ENCODE peak calls at places on chromosome 7, in six cellular contexts. X is neuronal stem cell, H is H1, N is mesenchymal stem cell, W is IMR-90, O is trophoblast cell. M is an unnamed sample.

GRCh38 chr7:134645935-134646334 is 718 bp upstream of the BPGM start:
- DNase-seq in X (no peak), H (no peak), N (peak; percentile 59), W (peak; percentile 65), O (peak; percentile 23), M (no peak)

GRCh38 chr7:7564323-7564780 is 2.3 kb upstream of the MIOS start:
- DNase-seq in X (no peak), H (no peak), N (peak; percentile 91), W (peak; percentile 76), O (peak; percentile 98), M (no peak)

GRCh38 chr7:158315326-158315725 is 272.3 kb downstream of the PTPRN2 start:
- DNase-seq in X (no peak), H (no peak), N (no peak), W (no peak), O (no peak), M (peak; percentile 6)

GRCh38 chr7:70458195-70458695 is 673.7 kb upstream of the GALNT17 start:
- DNase-seq in X (no peak), H (no peak), N (no peak), W (no peak), O (no peak), M (no peak)

GRCh38 chr7:889391-889790 is 13.0 kb downstream of the GET4 start:
- DNase-seq in X (no peak), H (no peak), N (no peak), W (no peak), O (no peak), M (no peak)

GRCh38 chr7:158101821-158102450 is 485.7 kb downstream of the PTPRN2 start:
- DNase-seq in X (no peak), H (no peak), N (no peak), W (no peak), O (no peak), M (no peak)

GRCh38 chr7:139648941-139649425 is 125.5 kb downstream of the CLEC2L start:
- DNase-seq in X (no peak), H (no peak), N (no peak), W (no peak), O (no peak), M (no peak)

GRCh38 chr7:99102809-99103690 is 40.9 kb downstream of the SMURF1 start:
- DNase-seq in X (no peak), H (no peak), N (peak; percentile 59), W (peak; percentile 92), O (peak; percentile 76), M (no peak)

GRCh38 chr7:111676811-111677210 is 114.5 kb upstream of the IMMP2L start:
- DNase-seq in X (no peak), H (no peak), N (no peak), W (no peak), O (no peak), M (no peak)

GRCh38 chr7:44313621-44314031 is 11.8 kb downstream of the CAMK2B start:
- DNase-seq in X (no peak), H (no peak), N (no peak), W (no peak), O (no peak), M (no peak)

GRCh38 chr7:13604178-13604577 is 385.3 kb downstream of the ETV1 start:
- DNase-seq in X (no peak), H (no peak), N (no peak), W (no peak), O (no peak), M (no peak)

GRCh38 chr7:38682602-38683001 is 51.4 kb upstream of the AMPH start:
- DNase-seq in X (no peak), H (no peak), N (no peak), W (no peak), O (no peak), M (no peak)

GRCh38 chr7:122327969-122328368 is 23.4 kb upstream of the FEZF1 start:
- DNase-seq in X (no peak), H (no peak), N (no peak), W (no peak), O (no peak), M (no peak)

GRCh38 chr7:128737867-128738390 is 1.2 kb upstream of the CALU start:
- DNase-seq in X (no peak), H (no peak), N (peak; percentile 89), W (peak; percentile 85), O (peak; percentile 88), M (no peak)

GRCh38 chr7:99651290-99651689 is 28.5 kb downstream of the CYP3A5 start:
- DNase-seq in X (no peak), H (no peak), N (no peak), W (no peak), O (no peak), M (no peak)

GRCh38 chr7:19522486-19522885 is 186.4 kb downstream of the POLR1F start:
- DNase-seq in X (no peak), H (no peak), N (peak; percentile 79), W (peak; percentile 68), O (no peak), M (no peak)

GRCh38 chr7:115662120-115662519 is 368.4 kb downstream of the TFEC start:
- DNase-seq in X (no peak), H (no peak), N (peak; percentile 6), W (peak; percentile 43), O (peak; percentile 55), M (no peak)

GRCh38 chr7:68841004-68841403 is 757.3 kb upstream of the AUTS2 start:
- DNase-seq in X (no peak), H (no peak), N (no peak), W (no peak), O (no peak), M (no peak)

GRCh38 chr7:99258501-99258900 is 14.1 kb upstream of the MYH16 start:
- DNase-seq in X (no peak), H (no peak), N (no peak), W (no peak), O (peak; percentile 25), M (no peak)

GRCh38 chr7:107463139-107464078 is 6.4 kb upstream of the GPR22 start:
- DNase-seq in X (peak; percentile 31), H (peak; percentile 10), N (peak; percentile 71), W (peak; percentile 79), O (peak; percentile 73), M (peak; percentile 56)

GRCh38 chr7:113120647-113121046 is 2.3 kb upstream of the SMIM30 start:
- DNase-seq in X (no peak), H (no peak), N (peak; percentile 6), W (no peak), O (no peak), M (no peak)

GRCh38 chr7:101858437-101859385 is 41.3 kb downstream of the CUX1 start:
- DNase-seq in X (no peak), H (no peak), N (no peak), W (no peak), O (no peak), M (no peak)
- H4K91ac ChIP-seq in X (no peak overlapping the region), H (no peak overlapping the region), N (no peak overlapping the region), W (no peak overlapping the region), O (no peak overlapping the region), M (no peak overlapping the region)

DNA sequence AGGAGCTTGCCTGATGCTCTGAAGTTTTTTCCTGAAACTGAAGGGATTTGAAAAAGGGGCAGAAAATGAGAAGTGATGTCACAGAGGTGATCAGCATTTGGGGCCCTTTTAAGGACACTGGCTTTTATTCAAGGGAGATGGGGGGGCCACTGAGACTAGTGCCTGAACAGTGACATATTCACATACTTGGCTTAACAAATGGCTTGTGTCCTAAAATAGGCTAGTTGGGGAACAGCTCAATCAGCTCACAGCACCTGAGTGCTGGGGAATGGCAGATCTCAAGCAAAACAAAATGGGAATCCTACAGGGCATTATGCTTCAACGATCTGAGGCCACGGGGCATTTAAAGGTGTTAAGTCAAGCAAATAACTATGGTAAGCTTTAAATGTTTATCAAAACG is 90.1 kb downstream of the UBE2H start:
- DNase-seq in X (no peak), H (no peak), N (no peak), W (no peak), O (no peak), M (no peak)
- H4K91ac ChIP-seq in X (no peak overlapping the region), H (no peak overlapping the region), N (no peak overlapping the region), W (no peak overlapping the region), O (no peak overlapping the region), M (no peak overlapping the region)

GRCh38 chr7:132002343-132002968 is 446.0 kb upstream of the PODXL start:
- DNase-seq in X (no peak), H (no peak), N (no peak), W (no peak), O (no peak), M (no peak)
- H4K91ac ChIP-seq in X (no peak overlapping the region), H (no peak overlapping the region), N (no peak overlapping the region), W (no peak overlapping the region), O (no peak overlapping the region), M (no peak overlapping the region)

DNA sequence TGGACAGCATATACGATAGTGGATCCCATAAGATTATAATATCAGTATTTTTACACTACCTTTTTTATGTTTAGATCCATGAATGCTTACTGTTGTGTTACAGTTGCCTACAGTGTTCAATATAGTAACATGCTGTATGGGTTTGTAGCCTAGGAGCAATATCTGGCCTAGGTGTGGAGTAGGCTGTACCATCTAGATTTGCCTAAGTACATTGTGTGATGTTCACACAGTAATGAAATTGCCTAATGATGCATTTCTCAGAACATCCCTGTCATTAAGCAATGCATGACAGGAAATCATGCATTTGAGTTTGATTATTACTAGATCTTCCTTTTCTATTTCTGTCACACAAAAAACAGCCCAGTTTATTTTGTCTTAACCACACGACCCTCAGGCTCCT is 14.5 kb downstream of the CBX3 start:
- DNase-seq in X (no peak), H (no peak), N (no peak), W (no peak), O (no peak), M (no peak)
- H4K91ac ChIP-seq in X (no peak overlapping the region), H (no peak overlapping the region), N (no peak overlapping the region), W (no peak overlapping the region), O (no peak overlapping the region), M (no peak overlapping the region)

DNA sequence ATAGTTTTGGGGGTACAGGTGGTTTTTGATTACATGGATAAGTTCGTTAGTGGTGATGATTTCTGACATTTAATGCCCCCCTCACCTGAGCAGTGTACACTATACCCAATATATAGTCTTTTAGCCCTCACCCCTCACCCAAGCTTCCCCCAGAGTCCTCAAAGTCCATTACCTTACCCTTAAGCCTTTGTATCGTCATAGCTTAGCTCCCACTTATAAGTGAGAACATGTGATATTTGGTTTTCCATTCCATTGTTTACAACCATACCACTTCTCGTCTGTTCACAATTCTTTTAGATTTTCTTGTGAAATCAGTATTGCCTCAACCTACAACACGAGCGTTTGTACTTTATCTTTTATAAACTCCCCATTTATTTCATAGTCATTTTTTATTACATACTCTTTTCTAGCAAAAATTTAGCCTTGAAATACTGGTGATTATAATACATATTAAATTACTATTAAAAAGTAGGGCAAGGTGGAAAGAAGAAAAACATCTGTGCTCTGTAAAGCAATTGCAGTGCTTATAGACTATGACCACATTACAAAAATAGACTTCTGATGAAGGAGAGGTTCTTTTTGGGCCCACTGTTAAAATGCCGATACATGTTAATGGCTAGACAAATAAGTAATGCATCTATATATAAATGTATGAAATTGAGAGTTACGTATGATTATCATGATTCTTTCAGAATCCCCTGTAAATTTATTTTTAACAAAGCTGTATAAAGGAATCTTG is 164.8 kb downstream of the THSD7A start:
- DNase-seq in X (no peak), H (no peak), N (no peak), W (no peak), O (no peak), M (no peak)
- H4K91ac ChIP-seq in X (no peak overlapping the region), H (no peak overlapping the region), N (no peak overlapping the region), W (no peak overlapping the region), O (no peak overlapping the region), M (no peak overlapping the region)

GRCh38 chr7:29320577-29320976 is 126.0 kb downstream of the CHN2 start:
- DNase-seq in X (no peak), H (no peak), N (no peak), W (no peak), O (no peak), M (no peak)
- H4K91ac ChIP-seq in X (no peak overlapping the region), H (no peak overlapping the region), N (no peak overlapping the region), W (no peak overlapping the region), O (no peak overlapping the region), M (no peak overlapping the region)

GRCh38 chr7:41476117-41476803 is 226.6 kb downstream of the INHBA start:
- DNase-seq in X (no peak), H (no peak), N (no peak), W (no peak), O (no peak), M (no peak)
- H4K91ac ChIP-seq in X (no peak overlapping the region), H (no peak overlapping the region), N (no peak overlapping the region), W (no peak overlapping the region), O (no peak overlapping the region), M (no peak overlapping the region)

M was measured in H9.